ENCODE peak calls at places on chromosome 21, in five cellular contexts. U is H54; L is activated CD8-positive, alpha-beta memory T cell treated with anti-CD3 and anti-CD28 coated beads, Interleukin-2, amount 50 U/mL, for 48 hours; X is GM23338; S is CD4-positive, alpha-beta memory T cell. H is an unnamed sample.
A peak's percentile ranks its signal among the peaks of the same experiment; 100 is the strongest.

GRCh38 chr21:42666918-42667317 is 13.5 kb downstream of the PDE9A start:
- DNase-seq in U (no peak), L (no peak), X (no peak), S (no peak), H (peak; percentile 89)

GRCh38 chr21:23607782-23608181 is 1999.5 kb downstream of the MRPL39 start:
- DNase-seq in U (no peak), L (no peak), X (no peak), S (no peak), H (no peak)

GRCh38 chr21:41684381-41685245 is 82.2 kb downstream of the RIPK4 start:
- DNase-seq in U (peak; percentile 70), L (no peak), X (no peak), S (no peak), H (no peak)

GRCh38 chr21:37711294-37711844 is 204.9 kb downstream of the KCNJ6 start:
- DNase-seq in U (no peak), L (no peak), X (no peak), S (no peak), H (no peak)

GRCh38 chr21:33478858-33479678 is 706 bp downstream of the TMEM50B start:
- DNase-seq in U (peak; percentile 43), L (peak; percentile 72), X (peak; percentile 71), S (peak; percentile 48), H (no peak)

GRCh38 chr21:16085436-16085835 is 355.7 kb downstream of the USP25 start:
- DNase-seq in U (no peak), L (no peak), X (no peak), S (no peak), H (no peak)

GRCh38 chr21:31710586-31710985 is 21.3 kb downstream of the SCAF4 start:
- DNase-seq in U (no peak), L (no peak), X (no peak), S (no peak), H (no peak)

GRCh38 chr21:41973861-41974751 is 20.3 kb upstream of the C2CD2 start:
- DNase-seq in U (no peak), L (peak; percentile 51), X (peak; percentile 69), S (peak; percentile 14), H (no peak)